ENCODE peak calls at places on chromosomes 12 and 14, in five cellular contexts. N, I, V, X and E are unnamed samples. For H3K9me3, the result is how much of the 10 kb centered on the place peaks cover.

GRCh38 chr14:59997496-59997895 is 77.6 kb downstream of the LRRC9 start:
- DNase-seq in N (no peak), I (no peak), V (no peak), X (no peak), E (no peak)

GRCh38 chr12:76424941-76425340 is 76.7 kb upstream of the BBS10 start:
- DNase-seq in N (no peak), I (no peak), V (no peak), X (no peak), E (no peak)

GRCh38 chr12:102883204-102883799 is 33.7 kb downstream of the PAH start:
- DNase-seq in N (peak), I (peak), V (no peak), X (no peak), E (no peak)

GRCh38 chr12:109738878-109739665 is 25.4 kb downstream of the FAM222A start:
- DNase-seq in N (peak), I (no peak), V (no peak), X (no peak), E (no peak)

GRCh38 chr12:96237465-96238077 is 43.4 kb downstream of the ELK3 start:
- DNase-seq in N (no peak), I (peak), V (peak), X (no peak), E (no peak)

GRCh38 chr12:12896261-12896660 is 4.9 kb downstream of the GPRC5A start:
- DNase-seq in N (no peak), I (peak), V (no peak), X (no peak), E (no peak)

GRCh38 chr14:66568220-66568619 is 60.3 kb downstream of the GPHN start:
- DNase-seq in N (no peak), I (no peak), V (no peak), X (no peak), E (no peak)

GRCh38 chr14:23054000-23054811 is 3.1 kb downstream of the CDH24 start:
- DNase-seq in N (peak), I (no peak), V (no peak), X (no peak), E (no peak)

GRCh38 chr14:54502602-54503001 is 7.1 kb upstream of the CGRRF1 start:
- DNase-seq in N (no peak), I (no peak), V (no peak), X (no peak), E (no peak)

GRCh38 chr14:44564908-44565307 is 57.8 kb upstream of the FSCB start:
- DNase-seq in N (no peak), I (peak), V (no peak), X (no peak), E (no peak)

GRCh38 chr12:104720346-104721064 is 237.6 kb downstream of the SLC41A2 start:
- DNase-seq in N (no peak), I (no peak), V (peak), X (no peak), E (peak)

GRCh38 chr12:50520808-50521207 is 16.0 kb downstream of the DIP2B start:
- DNase-seq in N (no peak), I (no peak), V (no peak), X (no peak), E (no peak)

GRCh38 chr14:20799444-20799843 is 3.2 kb downstream of the RNASE1 start:
- DNase-seq in N (no peak), I (no peak), V (no peak), X (no peak), E (no peak)

GRCh38 chr14:81767266-81767987 is 233.8 kb upstream of the SEL1L start:
- DNase-seq in N (no peak), I (no peak), V (no peak), X (no peak), E (no peak)

GRCh38 chr12:79688376-79689040 is 2.3 kb downstream of the PAWR start:
- DNase-seq in N (no peak), I (peak), V (no peak), X (no peak), E (no peak)

GRCh38 chr12:79686171-79686570 is 4.6 kb downstream of the PAWR start:
- DNase-seq in N (no peak), I (peak), V (no peak), X (no peak), E (no peak)

GRCh38 chr12:79689477-79690155 is 1.1 kb downstream of the PAWR start:
- DNase-seq in N (peak), I (peak), V (no peak), X (no peak), E (peak)

GRCh38 chr12:79689041-79689476 is 1.7 kb downstream of the PAWR start:
- DNase-seq in N (no peak), I (no peak), V (no peak), X (no peak), E (no peak)

DNA sequence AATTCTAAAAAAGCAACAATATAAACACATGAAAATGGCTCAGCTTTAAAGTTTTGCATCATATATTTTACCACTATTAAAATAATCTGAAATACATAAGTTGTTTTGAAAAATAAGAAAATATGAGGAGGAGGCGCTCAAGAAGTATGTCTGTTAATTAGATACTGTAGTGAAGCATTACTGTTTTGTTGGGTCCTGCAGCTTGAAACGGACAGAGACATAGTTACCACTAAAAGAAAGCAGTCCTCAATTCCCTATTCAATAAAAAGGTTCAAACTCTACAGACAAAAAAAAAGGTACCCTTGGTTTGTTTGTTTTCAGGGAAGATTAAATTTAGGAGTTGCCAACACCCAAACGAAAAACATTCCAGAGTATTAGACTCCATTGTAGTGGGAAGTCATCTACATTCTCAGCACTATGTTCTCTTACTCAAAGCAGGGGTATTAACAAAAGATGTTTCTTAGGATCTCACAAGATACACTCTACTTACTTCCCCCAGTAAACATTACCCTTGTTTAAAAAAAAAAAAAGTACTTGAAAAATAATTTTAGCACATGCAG is 3.0 kb downstream of the PAWR start:
- DNase-seq in N (no peak), I (peak), V (no peak), X (no peak), E (no peak)
- H3K4me3 ChIP-seq in N (peak), I (peak), V (no peak), X (no peak), E (no peak)

DNA sequence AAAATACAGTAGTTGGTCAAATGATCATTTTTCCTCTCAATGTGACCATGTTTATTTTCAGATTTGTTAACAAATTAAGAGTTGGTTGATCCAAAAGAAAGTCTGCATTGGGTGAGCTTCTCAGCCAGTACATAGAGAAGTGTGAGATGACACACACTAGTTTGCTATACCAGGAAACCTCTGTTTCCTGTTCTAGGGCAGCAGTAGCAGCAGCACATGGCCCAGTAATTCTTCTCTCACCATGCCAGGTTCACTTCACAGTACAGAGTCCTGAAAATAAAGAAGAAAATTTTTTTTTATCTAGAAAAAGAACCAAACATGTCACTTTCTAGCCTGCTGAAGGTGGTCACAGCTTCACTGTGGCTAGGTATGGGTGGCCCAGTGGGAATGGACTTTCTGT is 250.2 kb upstream of the OR4E1 start:
- DNase-seq in N (no peak), I (no peak), V (peak), X (no peak), E (peak)
- H3K9me3 ChIP-seq in N (under half), I (under half), V (under half), X (under half), E (under half)

GRCh38 chr12:53217930-53218307 is 10.9 kb upstream of the ITGB7 start:
- DNase-seq in N (no peak), I (peak), V (no peak), X (no peak), E (no peak)
- H3K4me3 ChIP-seq in N (peak), I (no peak), V (peak), X (peak), E (peak)

DNA sequence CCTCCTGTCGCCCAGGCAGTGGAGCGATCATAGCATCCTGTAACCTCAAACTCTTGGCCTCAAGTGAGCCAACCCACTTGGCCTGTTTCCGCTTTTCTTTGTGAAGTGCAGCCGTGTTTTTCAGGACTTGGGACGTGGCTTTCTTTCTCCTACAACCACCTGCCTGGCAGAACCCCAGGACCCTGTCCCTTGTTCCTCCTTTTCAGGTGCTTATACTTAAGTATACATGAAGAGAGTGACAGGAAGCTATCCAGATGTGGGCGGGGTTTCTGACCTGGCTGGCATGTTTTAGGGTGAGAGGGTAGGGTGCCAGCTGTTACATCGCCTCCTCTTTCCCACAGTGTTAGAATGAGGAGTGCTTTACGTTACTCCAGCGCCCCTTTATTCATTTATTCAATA is 684 bp downstream of the ZNF140 start:
- DNase-seq in N (no peak), I (no peak), V (no peak), X (no peak), E (no peak)
- H3K9me3 ChIP-seq in N (half or more), I (under half), V (under half), X (under half), E (under half)

GRCh38 chr12:13968281-13968680 is 13.1 kb downstream of the GRIN2B start:
- DNase-seq in N (no peak), I (no peak), V (no peak), X (no peak), E (no peak)

GRCh38 chr12:13976028-13976584 is 5.3 kb downstream of the GRIN2B start:
- DNase-seq in N (no peak), I (no peak), V (no peak), X (no peak), E (no peak)

GRCh38 chr12:13973981-13974380 is 7.4 kb downstream of the GRIN2B start:
- DNase-seq in N (no peak), I (no peak), V (no peak), X (no peak), E (no peak)

DNA sequence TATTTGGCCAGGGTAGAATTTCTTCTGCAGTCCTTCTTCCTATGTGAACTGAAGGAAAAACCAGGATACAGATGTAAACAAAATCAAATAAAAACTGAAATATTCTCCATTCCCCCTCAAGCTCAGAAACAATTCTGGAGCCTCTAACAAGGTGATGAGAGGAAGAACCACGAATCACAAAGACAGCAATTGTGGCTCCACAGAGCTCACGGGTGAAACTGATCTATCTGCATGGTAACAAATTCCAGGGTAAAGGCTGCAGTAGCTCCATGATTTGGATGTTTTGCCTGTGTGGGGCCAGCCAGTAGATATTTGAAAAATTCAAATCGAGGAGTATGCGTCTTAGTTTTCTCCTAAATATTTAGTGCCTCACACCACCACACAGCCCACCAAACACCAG is 10.6 kb downstream of the GRIN2B start:
- DNase-seq in N (no peak), I (no peak), V (no peak), X (no peak), E (no peak)
- H3K4me3 ChIP-seq in N (no peak), I (no peak), V (no peak), X (no peak), E (no peak)

DNA sequence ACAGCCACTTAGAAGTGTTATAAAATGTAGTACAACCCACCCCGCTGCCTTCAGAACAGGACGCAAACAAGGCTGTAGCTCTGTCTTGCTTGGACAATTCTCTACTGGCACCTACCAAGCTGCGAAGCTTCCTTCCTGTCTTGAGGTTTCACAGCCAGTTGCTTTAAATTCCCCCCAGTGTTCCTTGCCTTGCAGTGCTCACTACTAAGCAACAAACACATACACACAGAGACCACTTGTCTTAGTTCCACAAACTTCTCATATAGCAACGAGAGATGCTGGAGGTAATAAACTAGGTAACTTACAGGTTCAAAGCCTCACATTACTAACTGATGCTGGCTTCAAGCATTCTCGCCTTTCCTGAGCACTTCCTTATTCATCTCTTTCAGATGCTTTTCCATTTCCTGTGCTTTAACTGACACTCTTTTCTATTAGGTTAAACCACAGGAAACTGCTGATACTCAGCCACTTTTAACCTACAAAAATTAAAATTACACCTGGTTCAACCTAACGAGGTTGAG is 91.5 kb upstream of the PTGDR start:
- DNase-seq in N (no peak), I (no peak), V (peak), X (no peak), E (peak)
- H3K9me3 ChIP-seq in N (under half), I (under half), V (under half), X (under half), E (under half)

DNA sequence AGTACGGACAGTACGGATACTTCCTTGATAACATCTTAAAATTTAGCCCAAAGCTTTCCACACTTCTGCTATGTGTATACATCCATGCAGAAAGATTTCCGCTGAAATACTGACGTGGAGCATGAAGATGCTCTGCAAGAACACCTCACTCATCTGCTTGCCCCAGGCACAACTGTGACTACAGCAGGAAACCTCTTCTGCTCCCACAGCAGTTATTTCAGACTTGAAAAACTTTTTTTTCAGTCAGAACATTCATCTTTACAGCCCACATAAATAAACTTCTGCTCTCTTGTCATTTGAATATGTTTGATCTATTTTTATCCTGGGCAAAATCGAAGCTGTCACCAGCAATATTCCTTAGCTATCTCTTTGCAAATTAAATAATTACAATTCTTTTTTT is 6.8 kb upstream of the LRIG3 start:
- DNase-seq in N (no peak), I (no peak), V (no peak), X (no peak), E (no peak)
- H3K4me3 ChIP-seq in N (no peak), I (no peak), V (no peak), X (no peak), E (no peak)

GRCh38 chr12:131636940-131637750 is 73.7 kb upstream of the SFSWAP start:
- DNase-seq in N (no peak), I (no peak), V (no peak), X (no peak), E (no peak)
- H3K9me3 ChIP-seq in N (under half), I (under half), V (under half), X (under half), E (under half)

DNA sequence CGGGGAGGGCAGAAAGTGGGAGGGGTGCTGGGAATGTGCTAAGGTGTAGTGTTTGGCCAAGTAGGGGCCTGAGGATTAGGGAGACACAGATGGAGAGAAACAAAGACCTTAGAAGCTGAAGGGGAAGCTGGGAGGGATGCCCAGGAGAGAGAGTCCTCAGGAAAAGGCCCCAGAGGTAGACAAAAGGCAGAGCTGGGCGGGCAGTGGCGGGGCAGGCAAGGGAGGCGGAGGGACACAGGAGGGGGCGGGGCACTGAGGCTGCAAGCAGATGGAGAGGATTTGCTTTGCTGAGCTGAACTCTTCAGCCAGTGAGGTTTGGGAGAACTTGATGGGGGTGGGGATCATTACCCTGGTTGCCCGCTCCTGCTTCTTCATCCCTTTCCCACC is 2.8 kb downstream of the PTMS start:
- DNase-seq in N (no peak), I (no peak), V (no peak), X (no peak), E (no peak)
- H3K4me3 ChIP-seq in N (peak), I (no peak), V (no peak), X (no peak), E (no peak)